ENCODE peak calls at places on chromosomes 11 and 22, in nine cellular contexts. I, U, F, H, C, J, Y, L and E are unnamed samples.

GRCh38 chr11:112025682-112026081 is 474 bp downstream of the DLAT start:
- DNase-seq in J (peak; percentile 23), C (no peak), U (no peak), Y (peak; percentile 47), L (peak; percentile 44), I (peak; percentile 35), F (no peak), H (no peak), E (no peak)

GRCh38 chr11:12162652-12163051 is 52.3 kb downstream of the MICAL2 start:
- DNase-seq in I (no peak), H (no peak), L (no peak), C (no peak), U (no peak), J (no peak), Y (no peak), F (no peak), E (no peak)

GRCh38 chr11:66112640-66113098 is 42.6 kb downstream of the PACS1 start:
- DNase-seq in I (peak; percentile 83), L (no peak), J (peak; percentile 76), Y (peak; percentile 60), U (no peak), H (no peak), F (no peak), C (peak; percentile 92), E (no peak)

GRCh38 chr22:45999379-45999971 is 22.5 kb upstream of the WNT7B start:
- DNase-seq in F (no peak), C (no peak), L (no peak), U (no peak), Y (no peak), J (no peak), H (peak; percentile 50), I (no peak), E (no peak)

GRCh38 chr11:112050721-112051120 is 23.1 kb downstream of the PIH1D2 start:
- DNase-seq in U (no peak), Y (no peak), J (no peak), L (no peak), I (no peak), C (no peak), H (no peak), F (no peak), E (no peak)

GRCh38 chr22:26887456-26887855 is 230.1 kb downstream of the MIAT start:
- DNase-seq in J (peak; percentile 74), F (no peak), L (no peak), I (peak; percentile 97), H (no peak), C (no peak), U (no peak), Y (peak; percentile 92), E (no peak)

GRCh38 chr11:126034880-126035279 is 27.8 kb downstream of the CDON start:
- DNase-seq in U (no peak), F (no peak), Y (no peak), L (no peak), C (no peak), J (no peak), I (peak; percentile 3), H (no peak), E (no peak)

GRCh38 chr11:73152861-73153483 is 10.9 kb upstream of the FCHSD2 start:
- DNase-seq in Y (no peak), C (peak; percentile 16), H (no peak), F (no peak), U (no peak), J (no peak), L (no peak), I (no peak), E (no peak)

GRCh38 chr11:30753994-30754393 is 167.8 kb upstream of the MPPED2 start:
- DNase-seq in Y (no peak), F (no peak), J (no peak), U (no peak), I (no peak), C (no peak), H (no peak), L (no peak), E (no peak)

GRCh38 chr22:41966607-41967240 is 2.5 kb upstream of the SEPTIN3 start:
- DNase-seq in J (peak; percentile 88), I (peak; percentile 84), Y (peak; percentile 91), C (peak; percentile 80), F (no peak), L (peak; percentile 51), H (no peak), U (peak; percentile 43), E (peak; percentile 49)

GRCh38 chr11:105611414-105611813 is 1.5 kb downstream of the GRIA4 start:
- DNase-seq in L (no peak), C (no peak), Y (peak; percentile 12), U (no peak), I (no peak), F (no peak), J (no peak), H (no peak), E (no peak)

GRCh38 chr11:26626346-26626745 is 54.3 kb upstream of the MUC15 start:
- DNase-seq in Y (peak; percentile 8), U (no peak), H (no peak), L (no peak), I (peak; percentile 6), F (no peak), J (no peak), C (no peak), E (no peak)

GRCh38 chr11:76787271-76787670 is 4.1 kb downstream of the TSKU start:
- DNase-seq in H (no peak), J (no peak), C (no peak), U (no peak), Y (no peak), L (no peak), F (no peak), I (no peak), E (no peak)

GRCh38 chr22:50536231-50536630 is 6.4 kb upstream of the TYMP start:
- DNase-seq in Y (no peak), I (no peak), H (peak; percentile 4), J (no peak), C (no peak), L (no peak), U (no peak), F (no peak), E (no peak)

GRCh38 chr22:27648074-27648473 is 153.5 kb downstream of the MN1 start:
- DNase-seq in J (no peak), I (no peak), Y (peak; percentile 19), H (no peak), L (no peak), F (no peak), U (no peak), C (no peak), E (no peak)

GRCh38 chr11:34068098-34068497 is 16.6 kb downstream of the CAPRIN1 start:
- DNase-seq in J (peak; percentile 64), Y (peak; percentile 38), U (no peak), F (no peak), I (peak; percentile 84), H (no peak), C (peak; percentile 27), L (no peak), E (no peak)

GRCh38 chr11:34067383-34068065 is 16.0 kb downstream of the CAPRIN1 start:
- DNase-seq in H (no peak), I (no peak), F (no peak), C (no peak), Y (no peak), J (no peak), U (no peak), L (no peak), E (no peak)

GRCh38 chr11:34065505-34066203 is 14.1 kb downstream of the CAPRIN1 start:
- DNase-seq in F (no peak), L (no peak), H (no peak), U (no peak), C (no peak), Y (peak; percentile 30), J (peak; percentile 59), I (peak; percentile 49), E (no peak)

GRCh38 chr11:34064291-34064690 is 12.8 kb downstream of the CAPRIN1 start:
- DNase-seq in H (no peak), L (no peak), I (no peak), Y (no peak), U (no peak), F (no peak), C (no peak), J (no peak), E (no peak)

DNA sequence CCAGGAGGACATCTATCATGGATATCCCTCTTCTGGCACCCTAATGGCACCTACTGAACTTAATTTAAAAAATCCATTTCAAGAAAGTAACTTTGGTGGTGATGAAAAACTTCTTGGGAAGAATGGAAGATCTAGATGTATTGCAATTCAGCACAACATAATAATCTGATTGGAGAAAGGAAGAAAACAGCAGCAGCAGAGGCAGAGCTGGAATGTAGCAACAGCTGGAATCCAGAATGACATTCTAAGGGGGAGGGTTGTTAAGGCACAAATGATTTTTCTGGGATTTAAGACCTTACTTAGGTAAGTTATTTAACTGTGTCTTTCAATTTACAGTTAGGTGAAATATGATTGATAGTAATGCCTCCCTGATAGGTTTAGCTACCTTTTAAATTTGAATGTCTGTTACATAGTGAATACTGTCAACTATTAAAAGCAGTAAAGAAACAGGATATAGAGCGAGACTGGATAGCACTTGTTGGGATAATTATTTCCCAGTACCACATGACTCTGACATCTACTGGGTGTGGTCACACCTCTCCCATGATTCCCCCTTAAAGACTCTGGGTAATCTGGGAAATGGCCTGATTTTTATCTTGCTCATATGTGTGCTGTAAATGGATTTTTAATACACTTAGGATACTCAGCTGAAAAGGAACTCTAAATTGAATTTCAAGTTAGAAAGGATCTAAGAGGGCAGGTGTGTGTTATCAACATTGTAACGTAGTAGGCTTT is 11.7 kb downstream of the CAPRIN1 start:
- DNase-seq in J (peak; percentile 7), H (no peak), F (no peak), C (no peak), U (no peak), L (no peak), I (no peak), Y (peak; percentile 55), E (no peak)
- H3K36me3 ChIP-seq in J (peaks cover 17% of the 10 kb centered on the region), H (peaks cover 5% of the 10 kb centered on the region), F (peaks cover 90% of the 10 kb centered on the region), C (peaks cover 17% of the 10 kb centered on the region), U (peaks cover 67% of the 10 kb centered on the region), L (peaks cover 86% of the 10 kb centered on the region), I (peaks cover 3% of the 10 kb centered on the region), Y (peaks cover 50% of the 10 kb centered on the region), E (peaks cover 5% of the 10 kb centered on the region)

GRCh38 chr22:16965083-16965482 is 42.9 kb downstream of the GAB4 start:
- DNase-seq in L (no peak), U (no peak), Y (no peak), J (no peak), F (no peak), C (no peak), H (no peak), I (no peak), E (no peak)
- H3K4me1 ChIP-seq in L (no peaks in the 10 kb centered on the region), U (no peaks in the 10 kb centered on the region), Y (no peaks in the 10 kb centered on the region), J (no peaks in the 10 kb centered on the region), F (no peaks in the 10 kb centered on the region), C (no peaks in the 10 kb centered on the region), H (no peaks in the 10 kb centered on the region), I (no peaks in the 10 kb centered on the region), E (no peaks in the 10 kb centered on the region)

GRCh38 chr11:118059231-118059940 is 17.5 kb upstream of the TMPRSS4 start:
- DNase-seq in C (no peak), Y (no peak), J (no peak), F (no peak), L (no peak), I (no peak), U (no peak), H (no peak), E (no peak)
- H3K9ac ChIP-seq in C (no peak overlapping the region), Y (no peak overlapping the region), J (no peak overlapping the region), F (no peak overlapping the region), L (no peak overlapping the region), I (no peak overlapping the region), U (no peak overlapping the region), H (no peak overlapping the region), E (no peak overlapping the region)

GRCh38 chr11:122661182-122661945 is 5.8 kb downstream of the UBASH3B start:
- DNase-seq in Y (peak; percentile 92), J (peak; percentile 83), L (no peak), I (peak; percentile 66), F (peak; percentile 23), H (no peak), C (peak; percentile 92), U (no peak), E (no peak)
- H3K36me3 ChIP-seq in Y (no peaks in the 10 kb centered on the region), J (peaks cover 4% of the 10 kb centered on the region), L (no peaks in the 10 kb centered on the region), I (no peaks in the 10 kb centered on the region), F (no peaks in the 10 kb centered on the region), H (no peaks in the 10 kb centered on the region), C (peaks cover 21% of the 10 kb centered on the region), U (peaks cover 70% of the 10 kb centered on the region), E (no peaks in the 10 kb centered on the region)